ENCODE peak calls at places on chromosomes 2 and 18, in five cellular contexts. X, H, K, O and G are unnamed samples.
A peak's percentile ranks its signal among the peaks of the same experiment; 100 is the strongest.

GRCh38 chr2:109129356-109129920 is 433 bp downstream of the SH3RF3 start:
- DNase-seq in X (peak; percentile 79), H (peak; percentile 10), K (no peak), O (no peak), G (no peak)

GRCh38 chr2:18703555-18703954 is 114.2 kb upstream of the NT5C1B start:
- DNase-seq in X (no peak), H (no peak), K (no peak), O (no peak), G (no peak)

GRCh38 chr18:1014951-1015627 is 110.4 kb downstream of the ADCYAP1 start:
- DNase-seq in X (no peak), H (no peak), K (no peak), O (no peak), G (no peak)

GRCh38 chr2:146985753-146986152 is 859.1 kb upstream of the ACVR2A start:
- DNase-seq in X (no peak), H (no peak), K (no peak), O (no peak), G (no peak)

GRCh38 chr2:101770672-101771071 is 73.2 kb downstream of the MAP4K4 start:
- DNase-seq in X (peak; percentile 41), H (peak; percentile 36), K (peak; percentile 30), O (peak; percentile 82), G (peak; percentile 21)

GRCh38 chr2:236287656-236288055 is 23.4 kb upstream of the ASB18 start:
- DNase-seq in X (no peak), H (no peak), K (no peak), O (no peak), G (no peak)

GRCh38 chr18:27674411-27674810 is 489.3 kb upstream of the CHST9 start:
- DNase-seq in X (no peak), H (no peak), K (no peak), O (no peak), G (no peak)

GRCh38 chr2:113010088-113010487 is 4.8 kb downstream of the IL36A start:
- DNase-seq in X (no peak), H (no peak), K (no peak), O (no peak), G (no peak)

GRCh38 chr18:9683418-9684396 is 24.4 kb upstream of the RAB31 start:
- DNase-seq in X (no peak), H (no peak), K (no peak), O (peak; percentile 26), G (peak; percentile 91)

GRCh38 chr2:181371782-181372292 is 85.3 kb upstream of the ITGA4 start:
- DNase-seq in X (no peak), H (no peak), K (no peak), O (no peak), G (no peak)

DNA sequence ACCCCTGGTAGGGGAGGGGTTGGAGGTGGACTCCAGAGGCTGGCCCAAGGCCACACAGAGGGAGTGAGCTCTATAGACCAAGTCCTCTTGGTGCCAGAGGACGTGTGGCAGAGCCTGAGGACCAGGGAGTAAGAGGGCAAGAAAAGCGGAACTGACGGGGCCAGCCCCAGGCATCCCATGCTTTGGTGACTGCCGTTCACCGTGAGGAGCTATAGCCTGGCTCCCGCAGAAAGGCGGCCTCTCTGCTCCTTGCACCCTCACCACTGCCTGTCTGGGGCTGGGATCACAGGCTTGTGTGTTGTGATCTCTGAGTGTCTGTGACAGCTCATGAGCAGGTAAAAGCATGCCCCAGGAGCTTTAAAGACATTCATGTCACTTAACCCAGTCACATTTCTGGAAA is 266.9 kb upstream of the RAB6C start:
- DNase-seq in X (no peak), H (no peak), K (no peak), O (no peak), G (no peak)
- TF ChIP-seq RFX5 in X (no peak), H (no peak), K (no peak), O (no peak), G (no peak)

GRCh38 chr2:202265467-202266277 is at the start of gene NOP58:
- DNase-seq in X (peak; percentile 86), H (peak; percentile 93), K (peak; percentile 84), O (peak; percentile 97), G (peak; percentile 71)
- TF ChIP-seq EP300 in X (no peak), H (no peak), K (no peak), O (peak; percentile 55), G (no peak)

GRCh38 chr2:176652300-176653182 is 383.3 kb downstream of the MTX2 start:
- DNase-seq in X (peak; percentile 42), H (peak; percentile 25), K (no peak), O (peak; percentile 66), G (peak; percentile 66)
- TF ChIP-seq RFX5 in X (no peak), H (no peak), K (no peak), O (no peak), G (no peak)

GRCh38 chr18:60024345-60024744 is 124.5 kb downstream of the PMAIP1 start:
- DNase-seq in X (no peak), H (no peak), K (no peak), O (no peak), G (no peak)
- TF ChIP-seq EP300 in X (no peak), H (no peak), K (no peak), O (no peak), G (no peak)

GRCh38 chr2:31725444-31725843 is 144.7 kb upstream of the SRD5A2 start:
- DNase-seq in X (no peak), H (no peak), K (no peak), O (no peak), G (no peak)
- TF ChIP-seq RFX5 in X (no peak), H (no peak), K (no peak), O (no peak), G (no peak)

DNA sequence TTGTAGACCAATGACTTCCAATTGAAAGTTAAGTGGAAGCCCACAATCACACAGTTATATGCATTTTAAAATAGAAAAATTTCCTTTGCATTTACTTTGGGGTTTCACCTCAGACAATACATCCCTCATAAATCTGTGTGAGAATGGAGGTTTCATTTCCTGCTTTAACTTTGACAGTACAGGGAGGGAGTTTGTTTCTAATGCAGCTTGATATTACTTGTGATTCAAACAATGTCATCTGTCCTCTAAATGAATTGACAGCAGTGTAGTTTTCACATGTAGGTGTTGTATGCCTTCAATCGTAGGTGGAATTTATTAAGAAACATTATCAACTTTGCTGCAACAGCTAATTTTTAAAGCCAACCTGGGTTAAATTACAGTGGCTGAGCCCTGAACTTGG is 75.2 kb downstream of the TMEFF2 start:
- DNase-seq in X (no peak), H (no peak), K (no peak), O (no peak), G (no peak)
- TF ChIP-seq EP300 in X (no peak), H (no peak), K (no peak), O (no peak), G (no peak)

GRCh38 chr2:168119519-168120141 is 127.8 kb downstream of the STK39 start:
- DNase-seq in X (no peak), H (no peak), K (no peak), O (peak; percentile 58), G (peak; percentile 48)
- TF ChIP-seq RFX5 in X (no peak), H (no peak), K (no peak), O (no peak), G (no peak)